ENCODE peak calls at places on chromosomes 16 and 17, in four cellular contexts. One of them, this sample, is unnamed. For H3K9me3, the result is how much of the 10 kb centered on the place peaks cover.

GRCh38 chr16:68331879-68332410 is 21.1 kb downstream of the PRMT7 start:
- DNase-seq in OCI-LY7: no peak
- DNase-seq in SK-N-SH: no peak
- DNase-seq in MM.1S: no peak
- DNase-seq in this sample: no peak

GRCh38 chr16:65889533-65889966 is 476.9 kb upstream of the CDH5 start:
- DNase-seq in MM.1S: no peak
- DNase-seq in SK-N-SH: no peak
- DNase-seq in OCI-LY7: no peak
- DNase-seq in this sample: peak

GRCh38 chr16:19294156-19294649 is 8.7 kb downstream of the CLEC19A start:
- DNase-seq in MM.1S: peak
- DNase-seq in OCI-LY7: peak
- DNase-seq in SK-N-SH: no peak
- DNase-seq in this sample: peak

GRCh38 chr17:36869856-36870617 is 67.2 kb upstream of the LHX1 start:
- DNase-seq in MM.1S: no peak
- DNase-seq in OCI-LY7: no peak
- DNase-seq in SK-N-SH: no peak
- DNase-seq in this sample: no peak

GRCh38 chr16:19748389-19749110 is 30.5 kb downstream of the IQCK start:
- DNase-seq in OCI-LY7: no peak
- DNase-seq in SK-N-SH: peak
- DNase-seq in MM.1S: no peak
- DNase-seq in this sample: no peak

GRCh38 chr17:71360301-71360700 is 760.5 kb upstream of the SOX9 start:
- DNase-seq in SK-N-SH: no peak
- DNase-seq in MM.1S: no peak
- DNase-seq in OCI-LY7: no peak
- DNase-seq in this sample: no peak

GRCh38 chr16:68335175-68335574 is 24.4 kb downstream of the PRMT7 start:
- DNase-seq in SK-N-SH: no peak
- DNase-seq in MM.1S: no peak
- DNase-seq in OCI-LY7: no peak
- DNase-seq in this sample: no peak

GRCh38 chr17:10278218-10278617 is 79.8 kb upstream of the GAS7 start:
- DNase-seq in SK-N-SH: no peak
- DNase-seq in MM.1S: no peak
- DNase-seq in OCI-LY7: no peak
- DNase-seq in this sample: peak

GRCh38 chr16:58628845-58629680 is 563 bp downstream of the CNOT1 start:
- DNase-seq in SK-N-SH: no peak
- DNase-seq in OCI-LY7: peak
- DNase-seq in MM.1S: peak
- DNase-seq in this sample: peak

GRCh38 chr16:57143125-57143965 is 42.5 kb downstream of the PSME3IP1 start:
- DNase-seq in OCI-LY7: no peak
- DNase-seq in MM.1S: no peak
- DNase-seq in SK-N-SH: no peak
- DNase-seq in this sample: no peak

GRCh38 chr17:17944253-17944652 is 27.9 kb downstream of the TOM1L2 start:
- DNase-seq in OCI-LY7: no peak
- DNase-seq in SK-N-SH: no peak
- DNase-seq in MM.1S: no peak
- DNase-seq in this sample: no peak

GRCh38 chr16:70253291-70254094 is 1.8 kb upstream of the EXOSC6 start:
- DNase-seq in OCI-LY7: peak
- DNase-seq in MM.1S: peak
- DNase-seq in SK-N-SH: peak
- DNase-seq in this sample: peak

GRCh38 chr17:34675605-34676004 is 96.2 kb downstream of the TMEM132E start:
- DNase-seq in MM.1S: no peak
- DNase-seq in OCI-LY7: no peak
- DNase-seq in SK-N-SH: no peak
- DNase-seq in this sample: no peak

GRCh38 chr16:75070055-75070841 is 46.3 kb downstream of the LDHD start:
- DNase-seq in MM.1S: no peak
- DNase-seq in OCI-LY7: no peak
- DNase-seq in SK-N-SH: peak
- DNase-seq in this sample: peak

GRCh38 chr16:86616906-86617305 is 38.6 kb downstream of the FOXL1 start:
- DNase-seq in SK-N-SH: no peak
- DNase-seq in MM.1S: no peak
- DNase-seq in OCI-LY7: no peak
- DNase-seq in this sample: no peak

GRCh38 chr16:85955566-85955965 is 56.6 kb downstream of the IRF8 start:
- DNase-seq in SK-N-SH: no peak
- DNase-seq in OCI-LY7: no peak
- DNase-seq in MM.1S: no peak
- DNase-seq in this sample: no peak

GRCh38 chr17:75260679-75261335 is 599 bp downstream of the GGA3 start:
- DNase-seq in MM.1S: no peak
- DNase-seq in OCI-LY7: no peak
- DNase-seq in SK-N-SH: peak
- DNase-seq in this sample: no peak

GRCh38 chr17:7650509-7651096 is at the start of gene ATP1B2:
- DNase-seq in SK-N-SH: peak
- DNase-seq in OCI-LY7: peak
- DNase-seq in MM.1S: peak
- DNase-seq in this sample: peak

GRCh38 chr17:6233856-6234255 is 163.7 kb downstream of the WSCD1 start:
- DNase-seq in SK-N-SH: no peak
- DNase-seq in MM.1S: no peak
- DNase-seq in OCI-LY7: no peak
- DNase-seq in this sample: no peak

GRCh38 chr17:76927577-76927976 is 59.4 kb downstream of the MGAT5B start:
- DNase-seq in SK-N-SH: no peak
- DNase-seq in OCI-LY7: no peak
- DNase-seq in MM.1S: no peak
- DNase-seq in this sample: no peak

GRCh38 chr16:23865853-23866252 is 30.1 kb downstream of the PRKCB start:
- DNase-seq in MM.1S: no peak
- DNase-seq in OCI-LY7: no peak
- DNase-seq in SK-N-SH: no peak
- DNase-seq in this sample: no peak

GRCh38 chr16:14307059-14307531 is 236.0 kb downstream of the MRTFB start:
- DNase-seq in SK-N-SH: no peak
- DNase-seq in OCI-LY7: peak
- DNase-seq in MM.1S: no peak
- DNase-seq in this sample: no peak

GRCh38 chr16:58459344-58460218 is 40.4 kb upstream of the NDRG4 start:
- DNase-seq in SK-N-SH: no peak
- DNase-seq in MM.1S: no peak
- DNase-seq in OCI-LY7: no peak
- DNase-seq in this sample: no peak

GRCh38 chr16:88064889-88065746 is 113.9 kb downstream of the BANP start:
- DNase-seq in SK-N-SH: no peak
- DNase-seq in MM.1S: no peak
- DNase-seq in OCI-LY7: no peak
- DNase-seq in this sample: no peak

GRCh38 chr17:17446666-17447155 is 30.1 kb upstream of the MED9 start:
- DNase-seq in SK-N-SH: no peak
- DNase-seq in MM.1S: no peak
- DNase-seq in OCI-LY7: no peak
- DNase-seq in this sample: no peak

GRCh38 chr16:76583466-76583865 is 306.3 kb downstream of the CNTNAP4 start:
- DNase-seq in SK-N-SH: peak
- DNase-seq in MM.1S: no peak
- DNase-seq in OCI-LY7: no peak
- DNase-seq in this sample: peak

GRCh38 chr16:71931599-71931998 is 36.3 kb downstream of the IST1 start:
- DNase-seq in OCI-LY7: no peak
- DNase-seq in SK-N-SH: no peak
- DNase-seq in MM.1S: no peak
- DNase-seq in this sample: no peak

GRCh38 chr16:88020513-88020885 is 69.3 kb downstream of the BANP start:
- DNase-seq in OCI-LY7: no peak
- DNase-seq in MM.1S: no peak
- DNase-seq in SK-N-SH: no peak
- DNase-seq in this sample: no peak

GRCh38 chr17:4229627-4230026 is 34.2 kb downstream of the ANKFY1 start:
- DNase-seq in MM.1S: no peak
- DNase-seq in OCI-LY7: no peak
- DNase-seq in SK-N-SH: no peak
- DNase-seq in this sample: peak

GRCh38 chr17:76384222-76384986 is at the start of gene SPHK1:
- DNase-seq in OCI-LY7: peak
- DNase-seq in MM.1S: peak
- DNase-seq in SK-N-SH: peak
- DNase-seq in this sample: peak

GRCh38 chr16:89094252-89094901 is 725 bp downstream of the ACSF3 start:
- DNase-seq in OCI-LY7: peak
- DNase-seq in SK-N-SH: peak
- DNase-seq in MM.1S: no peak
- DNase-seq in this sample: no peak

GRCh38 chr17:9670596-9670995 is 25.3 kb downstream of the USP43 start:
- DNase-seq in MM.1S: no peak
- DNase-seq in SK-N-SH: no peak
- DNase-seq in OCI-LY7: no peak
- DNase-seq in this sample: no peak

GRCh38 chr16:68629315-68629900 is 15.7 kb upstream of the CDH3 start:
- DNase-seq in MM.1S: no peak
- DNase-seq in SK-N-SH: no peak
- DNase-seq in OCI-LY7: no peak
- DNase-seq in this sample: no peak

GRCh38 chr17:45228985-45229517 is 7.4 kb downstream of the FMNL1 start:
- DNase-seq in SK-N-SH: no peak
- DNase-seq in OCI-LY7: peak
- DNase-seq in MM.1S: peak
- DNase-seq in this sample: peak

GRCh38 chr17:74833501-74834361 is 26.0 kb downstream of the GRIN2C start:
- DNase-seq in SK-N-SH: peak
- DNase-seq in OCI-LY7: peak
- DNase-seq in MM.1S: no peak
- DNase-seq in this sample: no peak

GRCh38 chr17:78538033-78538776 is 39.0 kb downstream of the DNAH17 start:
- DNase-seq in OCI-LY7: no peak
- DNase-seq in MM.1S: no peak
- DNase-seq in SK-N-SH: no peak
- DNase-seq in this sample: no peak

GRCh38 chr16:23026777-23027362 is 122.4 kb downstream of the USP31 start:
- DNase-seq in MM.1S: no peak
- DNase-seq in OCI-LY7: peak
- DNase-seq in SK-N-SH: no peak
- DNase-seq in this sample: peak

GRCh38 chr17:72173475-72174116 is 52.8 kb downstream of the SOX9 start:
- DNase-seq in MM.1S: no peak
- DNase-seq in SK-N-SH: no peak
- DNase-seq in OCI-LY7: no peak
- DNase-seq in this sample: no peak

GRCh38 chr16:4734063-4734729 is at the start of the genes ANKS3 and DNAAF8:
- DNase-seq in SK-N-SH: peak
- DNase-seq in MM.1S: peak
- DNase-seq in OCI-LY7: peak
- DNase-seq in this sample: peak

GRCh38 chr16:4734730-4735575 is 616 bp downstream of the DNAAF8 start:
- DNase-seq in OCI-LY7: peak
- DNase-seq in MM.1S: peak
- DNase-seq in SK-N-SH: peak
- DNase-seq in this sample: peak

GRCh38 chr16:4733211-4733742 is 794 bp downstream of the ANKS3 start:
- DNase-seq in MM.1S: no peak
- DNase-seq in SK-N-SH: no peak
- DNase-seq in OCI-LY7: no peak
- DNase-seq in this sample: no peak

GRCh38 chr16:4736546-4736945 is 2.2 kb downstream of the DNAAF8 start:
- DNase-seq in OCI-LY7: no peak
- DNase-seq in MM.1S: no peak
- DNase-seq in SK-N-SH: no peak
- DNase-seq in this sample: no peak

GRCh38 chr16:4733747-4734062 is 366 bp downstream of the ANKS3 start:
- DNase-seq in OCI-LY7: no peak
- DNase-seq in SK-N-SH: peak
- DNase-seq in MM.1S: no peak
- DNase-seq in this sample: peak
- TF ChIP-seq EZH2phosphoT487 in OCI-LY7: no peak
- TF ChIP-seq EZH2phosphoT487 in SK-N-SH: no peak
- TF ChIP-seq EZH2phosphoT487 in MM.1S: no peak
- TF ChIP-seq EZH2phosphoT487 in this sample: no peak

DNA sequence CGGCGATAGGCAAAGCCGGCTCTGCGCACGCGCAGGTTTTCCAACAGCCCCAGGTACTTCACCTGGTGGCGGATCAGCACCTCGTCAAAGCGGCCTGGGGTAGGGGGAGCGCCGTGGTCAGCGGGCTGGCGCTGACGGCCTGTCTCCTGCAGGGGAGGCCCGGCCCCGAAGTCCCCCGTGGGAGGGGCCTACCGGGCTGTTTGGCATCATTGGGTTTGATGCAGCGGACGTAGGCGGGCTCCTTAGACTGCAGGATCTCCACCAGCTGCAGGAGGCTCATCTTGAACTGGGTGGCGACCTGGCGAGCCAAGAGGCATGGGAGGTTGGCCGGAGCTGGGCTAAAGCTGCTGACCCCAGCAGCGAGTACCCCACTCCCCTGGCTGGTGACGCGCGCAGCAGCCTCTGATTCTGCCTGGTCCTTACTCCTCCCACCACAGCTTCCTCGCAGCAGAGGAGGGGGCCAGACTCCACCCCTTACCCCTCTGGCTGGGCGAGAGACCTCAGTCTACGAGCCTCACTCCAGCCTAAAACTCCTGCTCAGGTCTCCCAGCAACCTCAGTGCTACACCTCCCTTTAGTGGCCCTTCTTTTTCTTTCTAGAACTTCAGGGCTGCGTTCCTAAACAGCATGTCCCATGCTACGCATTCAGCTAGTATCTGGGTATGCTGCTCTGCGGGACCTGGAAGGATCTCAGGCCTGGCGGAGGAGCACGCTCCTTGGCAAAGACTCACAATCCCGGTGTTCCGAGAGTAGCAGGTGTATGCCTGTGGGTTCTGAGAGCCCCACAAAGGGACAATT is 16.1 kb upstream of the CRK start:
- DNase-seq in OCI-LY7: no peak
- DNase-seq in MM.1S: no peak
- DNase-seq in SK-N-SH: no peak
- DNase-seq in this sample: no peak
- H3K9me3 ChIP-seq in OCI-LY7: under half
- H3K9me3 ChIP-seq in MM.1S: under half
- H3K9me3 ChIP-seq in SK-N-SH: under half
- H3K9me3 ChIP-seq in this sample: under half

DNA sequence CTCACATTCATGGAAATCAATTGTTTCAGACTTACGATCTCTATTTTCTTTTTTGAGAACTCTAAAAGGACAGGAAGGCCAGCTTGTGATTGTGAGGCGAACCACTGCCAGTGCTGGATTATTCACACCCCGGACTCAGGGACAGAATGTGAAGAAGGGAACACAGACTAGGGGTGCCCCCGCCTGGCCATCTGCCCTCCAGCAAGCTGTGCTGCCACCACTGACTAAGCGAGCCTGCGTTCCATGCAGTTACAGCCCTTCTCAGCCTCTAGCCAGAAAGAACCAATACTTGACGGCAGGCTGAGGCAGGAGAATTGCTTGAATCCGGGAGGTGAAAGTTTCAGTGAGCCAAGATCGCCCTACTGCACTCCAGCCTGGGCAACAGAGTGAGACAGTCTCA is 2.8 kb downstream of the HAGH start:
- DNase-seq in MM.1S: peak
- DNase-seq in OCI-LY7: peak
- DNase-seq in SK-N-SH: no peak
- DNase-seq in this sample: peak
- TF ChIP-seq CTCF in MM.1S: peak
- TF ChIP-seq CTCF in OCI-LY7: peak
- TF ChIP-seq CTCF in SK-N-SH: peak
- TF ChIP-seq CTCF in this sample: peak

GRCh38 chr17:67717192-67717623 is 528 bp upstream of the NOL11 start:
- DNase-seq in MM.1S: no peak
- DNase-seq in OCI-LY7: no peak
- DNase-seq in SK-N-SH: no peak
- DNase-seq in this sample: no peak
- TF ChIP-seq EZH2phosphoT487 in MM.1S: no peak
- TF ChIP-seq EZH2phosphoT487 in OCI-LY7: no peak
- TF ChIP-seq EZH2phosphoT487 in SK-N-SH: no peak
- TF ChIP-seq EZH2phosphoT487 in this sample: no peak

This sample was measured in hepatocyte.